ENCODE peak calls at places on chromosomes 11 and 22, in ten cellular contexts. D is endothelial cell of umbilical vein, A is neural progenitor cell, O is neuronal stem cell, G is DND-41, C is fibroblast of lung, T is IMR-90, X is MM.1S, V is H9, I is K562. S is an unnamed sample.

GRCh38 chr11:75946531-75947530 is 131.8 kb downstream of the UVRAG start:
- DNase-seq in G (peak), I (no peak), C (peak), A (peak), V (peak), O (no peak), T (peak), X (peak), D (peak), S (no peak)

GRCh38 chr11:126467471-126467870 is 112.0 kb downstream of the ST3GAL4 start:
- DNase-seq in O (no peak), T (no peak), A (no peak), C (no peak), D (no peak), V (no peak), I (no peak), G (no peak), X (no peak), S (no peak)

GRCh38 chr11:103486609-103487008 is 377.4 kb downstream of the DYNC2H1 start:
- DNase-seq in O (no peak), V (no peak), I (no peak), A (no peak), C (peak), X (no peak), D (no peak), G (no peak), T (peak), S (no peak)

GRCh38 chr11:4464216-4465159 is 15.4 kb downstream of the OR52K2 start:
- DNase-seq in I (no peak), X (no peak), V (peak), O (no peak), T (peak), G (no peak), D (no peak), C (peak), A (peak), S (no peak)

GRCh38 chr11:46475926-46476545 is 84.5 kb upstream of the CHRM4 start:
- DNase-seq in X (no peak), C (no peak), A (no peak), O (no peak), I (no peak), T (no peak), G (no peak), D (no peak), V (no peak), S (no peak)

GRCh38 chr22:35540600-35541253 is at the start of gene RASD2:
- DNase-seq in T (peak), G (peak), D (no peak), C (no peak), X (peak), I (peak), O (no peak), A (peak), V (peak), S (peak)

GRCh38 chr22:42930810-42931420 is 73.8 kb upstream of the ARFGAP3 start:
- DNase-seq in X (no peak), D (no peak), C (peak), O (no peak), I (no peak), A (no peak), V (no peak), T (peak), G (no peak), S (peak)

GRCh38 chr11:8106679-8107078 is 25.7 kb downstream of the TUB start:
- DNase-seq in C (no peak), D (no peak), T (no peak), O (no peak), I (no peak), X (no peak), A (no peak), V (no peak), G (no peak), S (no peak)

GRCh38 chr11:118398797-118399564 is 2.4 kb upstream of the ATP5MG start:
- DNase-seq in T (peak), V (no peak), G (no peak), O (no peak), A (no peak), C (no peak), X (peak), I (no peak), D (no peak), S (no peak)

GRCh38 chr11:132049205-132049604 is 678.8 kb downstream of the NTM start:
- DNase-seq in O (no peak), V (no peak), G (no peak), A (no peak), D (no peak), T (no peak), I (no peak), X (no peak), C (no peak), S (no peak)

GRCh38 chr22:42862045-42862734 is 5.1 kb upstream of the ARFGAP3 start:
- DNase-seq in T (peak), O (no peak), X (no peak), G (no peak), I (no peak), C (peak), V (no peak), A (no peak), D (no peak), S (peak)

GRCh38 chr11:3721002-3721401 is 49.8 kb upstream of the CHRNA10 start:
- DNase-seq in V (no peak), C (no peak), T (no peak), O (no peak), I (no peak), A (no peak), D (no peak), X (no peak), G (no peak), S (no peak)

GRCh38 chr11:32438883-32439487 is 3.6 kb upstream of the WT1 start:
- DNase-seq in O (no peak), G (no peak), X (no peak), V (no peak), A (peak), T (no peak), C (no peak), D (no peak), I (no peak), S (no peak)

GRCh38 chr11:73578786-73579185 is 19.1 kb downstream of the FAM168A start:
- DNase-seq in O (no peak), X (no peak), T (no peak), A (no peak), V (no peak), D (no peak), I (no peak), G (peak), C (peak), S (peak)

GRCh38 chr22:48923165-48923875 is 904.4 kb downstream of the BRD1 start:
- DNase-seq in V (no peak), I (no peak), G (no peak), C (no peak), T (no peak), A (no peak), D (no peak), O (no peak), X (no peak), S (no peak)

GRCh38 chr11:85774256-85775097 is 36.5 kb downstream of the SYTL2 start:
- DNase-seq in C (no peak), X (peak), T (no peak), I (no peak), V (no peak), G (no peak), A (no peak), O (no peak), D (no peak), S (no peak)

GRCh38 chr11:31887180-31887579 is 76.1 kb upstream of the PAX6 start:
- DNase-seq in X (no peak), I (peak), T (no peak), G (peak), O (no peak), V (peak), C (no peak), A (peak), D (no peak), S (no peak)

GRCh38 chr11:117143390-117143789 is 697 bp upstream of the PAFAH1B2 start:
- DNase-seq in I (peak), C (peak), D (no peak), V (no peak), T (peak), X (peak), A (peak), O (peak), G (peak), S (peak)

GRCh38 chr11:69190796-69191536 is 35.2 kb downstream of the SMIM38 start:
- DNase-seq in T (no peak), A (no peak), G (no peak), C (no peak), I (no peak), X (no peak), V (no peak), D (no peak), O (no peak), S (no peak)

GRCh38 chr11:70040869-70041501 is 37.1 kb upstream of the ANO1 start:
- DNase-seq in A (no peak), O (no peak), C (no peak), I (no peak), D (no peak), T (no peak), G (no peak), V (no peak), X (no peak), S (no peak)

GRCh38 chr22:45261407-45262088 is 20.9 kb upstream of the KIAA0930 start:
- DNase-seq in X (peak), I (no peak), T (no peak), G (no peak), O (no peak), D (no peak), V (no peak), C (no peak), A (no peak), S (no peak)

GRCh38 chr22:31691408-31691807 is 29.4 kb upstream of the PISD start:
- DNase-seq in V (no peak), I (no peak), T (no peak), X (no peak), D (no peak), O (no peak), A (no peak), C (no peak), G (no peak), S (no peak)

GRCh38 chr11:92759571-92760214 is 209.8 kb upstream of the MTNR1B start:
- DNase-seq in V (no peak), G (no peak), O (no peak), X (no peak), T (no peak), C (no peak), D (no peak), A (no peak), I (no peak), S (no peak)

GRCh38 chr11:109552376-109552775 is 130.4 kb downstream of the C11orf87 start:
- DNase-seq in O (no peak), I (no peak), T (no peak), D (no peak), V (no peak), C (peak), X (no peak), A (no peak), G (no peak), S (no peak)

GRCh38 chr11:69138265-69138664 is 17.5 kb upstream of the SMIM38 start:
- DNase-seq in X (no peak), T (peak), G (no peak), O (no peak), C (peak), V (no peak), D (no peak), I (no peak), A (no peak), S (peak)

GRCh38 chr11:11524436-11525038 is 97.3 kb downstream of the GALNT18 start:
- DNase-seq in G (no peak), I (no peak), O (no peak), T (peak), X (no peak), A (no peak), V (no peak), C (no peak), D (no peak), S (no peak)

GRCh38 chr22:47367107-47367690 is 604.7 kb downstream of the TBC1D22A start:
- DNase-seq in C (no peak), O (no peak), V (peak), A (no peak), G (no peak), D (no peak), I (no peak), X (no peak), T (no peak), S (no peak)

GRCh38 chr22:35921777-35922176 is 106.8 kb downstream of the RBFOX2 start:
- DNase-seq in T (peak), A (peak), D (peak), X (peak), G (peak), C (peak), O (peak), V (peak), I (peak), S (peak)

GRCh38 chr11:20089796-20090653 is 70.2 kb downstream of the DBX1 start:
- DNase-seq in T (peak), X (no peak), G (no peak), V (no peak), C (peak), I (peak), D (peak), O (no peak), A (no peak), S (no peak)

GRCh38 chr11:11078344-11078743 is 220.5 kb upstream of the ZBED5 start:
- DNase-seq in I (no peak), V (no peak), T (peak), D (no peak), G (no peak), C (no peak), X (no peak), A (no peak), O (no peak), S (no peak)

GRCh38 chr11:117521974-117522373 is 194.3 kb downstream of the CEP164 start:
- DNase-seq in I (no peak), C (no peak), G (no peak), O (no peak), T (no peak), V (no peak), A (no peak), X (no peak), D (no peak), S (no peak)

DNA sequence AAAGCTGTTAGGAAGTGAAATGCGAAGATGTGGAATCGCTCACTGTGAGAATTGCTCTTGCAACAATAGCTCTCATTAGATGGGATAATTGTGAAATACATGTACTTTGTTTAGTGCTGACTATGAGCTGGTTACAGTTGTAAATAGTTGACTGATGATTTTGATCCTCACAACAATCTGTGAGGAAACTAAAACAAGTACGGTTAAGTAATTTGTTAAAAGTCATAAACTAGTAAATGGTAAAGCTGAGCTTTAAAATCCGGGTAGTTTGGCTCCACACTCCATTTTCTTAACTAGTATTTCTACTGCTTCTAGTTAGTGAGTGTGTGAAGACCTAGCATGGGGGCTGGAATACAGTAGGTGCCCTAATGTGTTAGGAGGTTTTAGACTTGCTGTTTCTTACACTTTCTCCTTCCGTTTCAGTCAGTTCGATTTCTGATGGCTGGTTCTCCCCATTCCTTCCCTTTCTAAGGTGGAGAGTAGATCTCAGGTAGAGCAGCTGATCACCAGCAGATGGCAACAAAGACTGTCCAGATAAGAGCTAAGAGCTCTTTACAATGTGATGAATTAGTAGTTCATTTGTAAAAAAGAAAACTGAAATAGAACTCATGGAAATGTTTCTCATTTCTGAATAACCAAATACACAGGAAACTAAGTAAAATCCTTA is 16.3 kb upstream of the CYP2R1 start:
- DNase-seq in A (peak), X (peak), O (no peak), V (peak), D (peak), I (peak), C (peak), G (peak), T (peak), S (no peak)
- H2AFZ ChIP-seq in A (no peak), X (no peak), O (peak), V (no peak), D (peak), I (peak), C (no peak), G (no peak), T (no peak), S (no peak)

GRCh38 chr11:128625766-128626165 is 38.4 kb upstream of the ETS1 start:
- DNase-seq in V (no peak), T (no peak), D (no peak), I (no peak), A (no peak), C (no peak), O (no peak), G (no peak), X (no peak), S (no peak)
- H2AFZ ChIP-seq in V (no peak), T (no peak), D (no peak), I (no peak), A (no peak), C (no peak), O (no peak), G (no peak), X (no peak), S (no peak)

GRCh38 chr11:9461760-9462134 is 935 bp downstream of the ZNF143 start:
- DNase-seq in V (no peak), X (peak), A (no peak), O (no peak), I (no peak), C (peak), T (peak), D (peak), G (no peak), S (no peak)

GRCh38 chr11:9460322-9461067 is at the start of gene ZNF143:
- DNase-seq in T (peak), C (peak), O (peak), V (peak), D (peak), G (peak), X (peak), A (peak), I (peak), S (peak)

GRCh38 chr11:9462172-9462799 is 1.5 kb downstream of the ZNF143 start:
- DNase-seq in V (no peak), T (peak), I (no peak), O (no peak), X (no peak), A (peak), D (no peak), G (no peak), C (peak), S (no peak)

GRCh38 chr11:9461068-9461759 is 402 bp downstream of the ZNF143 start:
- DNase-seq in T (peak), C (peak), O (peak), A (peak), D (peak), I (peak), V (no peak), G (peak), X (peak), S (peak)

GRCh38 chr11:9462806-9463537 is 2.2 kb downstream of the ZNF143 start:
- DNase-seq in G (no peak), X (no peak), A (no peak), T (no peak), V (no peak), I (no peak), O (no peak), C (peak), D (no peak), S (peak)
- H2AFZ ChIP-seq in G (no peak), X (no peak), A (no peak), T (no peak), V (no peak), I (peak), O (no peak), C (no peak), D (no peak), S (no peak)

DNA sequence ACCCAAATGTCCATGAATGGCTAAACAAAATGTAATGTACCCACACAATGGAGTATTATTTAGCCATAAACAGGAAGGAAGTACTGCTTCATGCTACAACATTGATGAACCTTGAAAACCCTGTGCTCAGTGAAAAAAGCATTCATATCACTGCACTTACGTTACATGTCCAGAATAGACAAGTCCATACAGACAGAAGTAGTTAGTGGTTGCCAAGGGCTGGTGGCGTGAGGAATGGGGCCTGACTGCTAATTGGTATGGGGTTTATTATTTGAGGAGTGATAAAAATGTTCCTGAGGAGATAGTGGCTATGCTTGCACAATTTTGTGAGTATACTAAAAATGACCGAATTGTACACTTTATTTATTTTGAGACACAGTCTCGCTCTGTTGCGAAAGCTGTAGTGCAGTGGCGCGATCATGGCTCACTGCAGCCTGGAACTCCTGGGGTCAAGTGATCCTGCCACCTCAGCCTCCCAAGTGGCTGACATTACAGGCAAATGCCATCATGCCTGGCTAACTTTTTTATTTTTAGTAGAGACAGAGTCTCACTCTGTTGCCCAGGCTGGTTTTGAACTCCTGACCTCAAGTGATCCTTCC is 7.7 kb upstream of the SYVN1 start:
- DNase-seq in I (no peak), T (no peak), X (no peak), D (no peak), O (no peak), A (no peak), C (no peak), G (no peak), V (no peak), S (no peak)
- H2AFZ ChIP-seq in I (no peak), T (no peak), X (no peak), D (no peak), O (no peak), A (no peak), C (no peak), G (no peak), V (no peak), S (no peak)

DNA sequence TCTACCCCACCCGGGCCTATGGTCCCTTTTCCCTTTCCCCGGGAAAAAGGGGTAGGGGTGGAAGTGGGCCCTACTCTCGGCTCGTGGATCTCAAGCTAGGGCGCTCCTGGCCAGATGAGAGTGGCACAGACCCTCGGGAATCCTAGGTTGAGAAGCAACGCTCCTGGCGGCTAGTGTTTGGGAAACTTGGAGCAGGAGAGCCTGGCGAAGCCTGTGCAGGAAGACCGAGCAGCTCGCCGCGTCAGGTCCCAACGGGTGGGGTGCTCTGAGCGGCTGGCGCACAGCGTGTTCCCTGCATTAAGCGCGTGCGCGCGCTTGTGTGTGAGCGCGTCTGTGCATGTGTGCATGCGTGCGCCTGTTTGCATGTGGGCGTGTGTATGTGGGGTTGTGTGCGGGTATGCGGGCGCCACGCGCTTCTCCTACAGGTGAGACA is 7.1 kb upstream of the FLI1 start:
- DNase-seq in D (peak), X (peak), I (no peak), A (peak), O (no peak), V (peak), T (peak), G (no peak), C (peak), S (no peak)
- H2AFZ ChIP-seq in D (peak), X (peak), I (no peak), A (no peak), O (peak), V (no peak), T (peak), G (no peak), C (no peak), S (no peak)